ENCODE peak calls at places on chromosomes 13 and 19, in ten cellular contexts. O is psoas muscle, P is AG10803, U is BJ, K is A549, L is cardiac muscle cell, M is prostate gland, Q is cardiac fibroblast, F is transverse colon, X is mammary epithelial cell. H is an unnamed sample.

GRCh38 chr13:50200988-50201387 is 185.7 kb downstream of the KCNRG start:
- DNase-seq in O (no peak), P (no peak), U (no peak), K (no peak), L (peak; percentile 59), M (no peak), Q (peak; percentile 51), F (no peak), X (no peak), H (peak; percentile 57)

GRCh38 chr13:99359493-99359892 is 52.3 kb upstream of the GPR183 start:
- DNase-seq in O (no peak), P (no peak), U (no peak), K (no peak), L (no peak), M (no peak), Q (no peak), F (no peak), X (no peak), H (no peak)

GRCh38 chr13:80337706-80338105 is 3.2 kb downstream of the SPRY2 start:
- DNase-seq in O (no peak), P (no peak), U (no peak), K (no peak), L (peak; percentile 42), M (no peak), Q (peak; percentile 46), F (no peak), X (peak; percentile 29), H (peak; percentile 56)

GRCh38 chr13:114119196-114119595 is 13.2 kb downstream of the RASA3 start:
- DNase-seq in O (peak; percentile 58), P (peak; percentile 91), U (peak; percentile 76), K (peak; percentile 37), L (peak; percentile 92), M (no peak), Q (peak; percentile 88), F (no peak), X (peak; percentile 30), H (peak; percentile 91)

GRCh38 chr19:57512845-57513244 is 13.1 kb downstream of the ZNF773 start:
- DNase-seq in O (no peak), P (peak; percentile 6), U (no peak), K (no peak), L (peak; percentile 32), M (no peak), Q (peak; percentile 31), F (no peak), X (no peak), H (peak; percentile 15)

GRCh38 chr19:11457115-11457514 is 21.7 kb downstream of the PRKCSH start:
- DNase-seq in O (no peak), P (no peak), U (no peak), K (no peak), L (peak; percentile 12), M (no peak), Q (no peak), F (no peak), X (no peak), H (no peak)

GRCh38 chr13:98508280-98509074 is 68.4 kb downstream of the STK24 start:
- DNase-seq in O (no peak), P (peak; percentile 94), U (no peak), K (no peak), L (peak; percentile 71), M (no peak), Q (peak; percentile 63), F (no peak), X (peak; percentile 60), H (peak; percentile 81)

GRCh38 chr19:13778398-13778797 is 4.1 kb downstream of the C19orf53 start:
- DNase-seq in O (peak; percentile 66), P (no peak), U (no peak), K (no peak), L (no peak), M (no peak), Q (no peak), F (no peak), X (no peak), H (no peak)

GRCh38 chr19:58218899-58219298 is 9.8 kb upstream of the ZNF544 start:
- DNase-seq in O (no peak), P (no peak), U (no peak), K (no peak), L (peak; percentile 44), M (no peak), Q (peak; percentile 37), F (no peak), X (no peak), H (no peak)

GRCh38 chr13:110644892-110645521 is 29.7 kb downstream of the NAXD start:
- DNase-seq in O (peak; percentile 83), P (peak; percentile 74), U (no peak), K (no peak), L (peak; percentile 65), M (peak; percentile 35), Q (peak; percentile 63), F (peak; percentile 66), X (peak; percentile 44), H (peak; percentile 54)

GRCh38 chr13:109256866-109257760 is 529.3 kb downstream of the IRS2 start:
- DNase-seq in O (no peak), P (peak; percentile 100), U (peak; percentile 94), K (peak; percentile 45), L (peak; percentile 98), M (peak; percentile 5), Q (peak; percentile 98), F (no peak), X (peak; percentile 100), H (peak; percentile 98)

GRCh38 chr13:60260440-60260839 is 96.7 kb upstream of the DIAPH3 start:
- DNase-seq in O (no peak), P (no peak), U (no peak), K (no peak), L (no peak), M (no peak), Q (no peak), F (no peak), X (no peak), H (no peak)
- TF ChIP-seq CTCF in O (no peak), P (no peak), U (no peak), K (no peak), L (peak; percentile 12), M (no peak), Q (no peak), F (no peak), X (no peak), H (peak; percentile 10)

DNA sequence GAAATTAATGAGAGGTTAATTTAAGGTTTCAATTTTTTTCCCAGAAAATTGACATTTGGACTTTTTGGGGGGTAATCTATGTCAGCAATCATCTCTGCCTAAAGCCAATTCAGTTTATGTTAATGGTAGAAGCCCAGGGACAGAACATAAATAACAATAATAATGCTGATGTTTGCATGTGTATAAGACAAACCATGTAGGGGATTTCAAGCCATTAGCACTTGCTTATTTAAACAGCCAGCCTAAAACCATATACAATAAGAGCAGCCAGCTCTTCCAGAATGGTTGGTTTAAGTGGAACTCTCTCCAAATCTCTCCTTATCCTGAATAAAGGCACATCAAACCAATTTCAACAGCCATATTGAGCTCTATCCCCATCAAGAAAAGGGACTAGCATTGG is 7.0 kb upstream of the FOXO1 start:
- DNase-seq in O (no peak), P (no peak), U (no peak), K (no peak), L (no peak), M (no peak), Q (no peak), F (no peak), X (no peak), H (no peak)
- H3K4me3 ChIP-seq in O (no peak overlapping the region), P (no peak overlapping the region), U (no peak overlapping the region), K (no peak overlapping the region), L (no peak overlapping the region), M (no peak overlapping the region), Q (no peak overlapping the region), F (no peak overlapping the region), X (no peak overlapping the region), H (no peak overlapping the region)

DNA sequence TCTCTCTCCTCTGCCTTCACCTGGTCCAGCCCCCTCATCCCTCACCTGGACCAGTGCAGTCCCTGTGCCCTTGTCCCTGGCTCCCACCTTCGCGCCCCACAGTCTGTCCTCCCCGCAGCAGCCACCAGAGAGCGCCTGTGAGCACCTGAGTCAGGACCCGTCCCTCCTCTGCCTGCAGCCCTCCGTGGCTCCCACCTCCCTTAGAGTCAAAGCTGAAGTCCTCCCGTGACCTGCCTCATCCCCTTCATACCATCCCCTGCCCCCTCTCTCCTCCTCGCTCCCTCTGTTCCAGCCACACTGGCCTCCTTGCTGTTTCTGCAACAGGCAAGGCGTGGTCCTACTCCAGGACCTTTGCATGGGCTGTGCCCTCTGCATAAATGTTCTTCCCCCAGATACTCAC is 10.3 kb downstream of the CELF5 start:
- DNase-seq in O (no peak), P (no peak), U (no peak), K (no peak), L (no peak), M (no peak), Q (no peak), F (no peak), X (no peak), H (no peak)
- TF ChIP-seq CTCF in O (no peak), P (peak; percentile 16), U (peak; percentile 28), K (no peak), L (peak; percentile 22), M (no peak), Q (peak; percentile 38), F (no peak), X (peak; percentile 28), H (peak; percentile 24)

DNA sequence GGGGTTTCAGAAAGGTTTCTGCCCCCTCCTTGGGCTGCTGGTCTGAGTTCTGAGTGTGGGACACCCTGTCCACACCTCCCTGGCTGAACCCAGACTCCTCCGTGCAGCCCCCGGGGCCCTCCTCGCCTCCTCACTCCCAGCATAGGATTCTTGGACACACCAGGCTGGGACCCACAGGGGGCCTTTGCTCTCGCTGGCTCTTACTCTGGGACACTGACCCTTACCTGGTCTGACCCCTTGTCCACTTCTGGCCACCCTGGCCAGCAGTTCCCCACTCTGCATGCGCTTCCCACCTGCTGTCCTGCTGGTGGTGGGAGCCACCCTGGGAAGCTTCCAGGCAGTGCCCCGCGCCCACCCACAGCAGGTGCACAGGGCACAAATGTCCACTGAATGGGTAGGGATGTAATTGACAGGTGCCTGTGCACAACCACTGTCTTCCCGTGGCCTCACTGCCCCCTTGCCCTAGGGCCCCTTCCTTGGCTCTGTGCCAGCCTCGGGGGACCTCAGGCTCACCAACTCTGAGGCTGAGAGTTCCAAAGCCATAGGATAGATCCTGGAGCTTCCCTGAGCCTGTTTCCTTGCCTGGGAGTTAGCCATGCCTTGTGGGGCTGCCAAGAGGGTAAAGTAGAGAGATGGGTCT is 7.0 kb upstream of the SLC25A42 start:
- DNase-seq in O (no peak), P (no peak), U (no peak), K (no peak), L (no peak), M (no peak), Q (no peak), F (no peak), X (no peak), H (no peak)
- H3K4me3 ChIP-seq in O (no peak overlapping the region), P (no peak overlapping the region), U (no peak overlapping the region), K (no peak overlapping the region), L (no peak overlapping the region), M (no peak overlapping the region), Q (no peak overlapping the region), F (no peak overlapping the region), X (no peak overlapping the region), H (no peak overlapping the region)